ENCODE peak calls at places on chromosomes 7 and 10, in four cellular contexts. M, Q, T and K are unnamed samples.

GRCh38 chr10:97726636-97727178 is 10.2 kb upstream of the ZFYVE27 start:
- DNase-seq in M (no peak), Q (no peak), T (peak), K (no peak)

GRCh38 chr10:69912584-69912983 is 110.9 kb downstream of the COL13A1 start:
- DNase-seq in M (no peak), Q (no peak), T (peak), K (no peak)

GRCh38 chr10:89414146-89414878 is at the start of gene IFIT5:
- DNase-seq in M (peak), Q (peak), T (peak), K (no peak)

GRCh38 chr7:108323305-108323832 is 132.9 kb downstream of the NRCAM start:
- DNase-seq in M (no peak), Q (no peak), T (no peak), K (no peak)

GRCh38 chr10:130729876-130730275 is 581.6 kb downstream of the TCERG1L start:
- DNase-seq in M (no peak), Q (no peak), T (no peak), K (no peak)

GRCh38 chr10:612696-613095 is 76.8 kb downstream of the DIP2C start:
- DNase-seq in M (no peak), Q (no peak), T (no peak), K (no peak)

GRCh38 chr10:30028006-30028441 is 31.4 kb downstream of the JCAD start:
- DNase-seq in M (peak), Q (peak), T (peak), K (no peak)

GRCh38 chr7:20083781-20084180 is 133.4 kb downstream of the MACC1 start:
- DNase-seq in M (no peak), Q (no peak), T (peak), K (no peak)

GRCh38 chr7:95004618-95005282 is 97.4 kb downstream of the PPP1R9A start:
- DNase-seq in M (no peak), Q (peak), T (no peak), K (no peak)

GRCh38 chr7:21300692-21301091 is 127.2 kb upstream of the SP4 start:
- DNase-seq in M (no peak), Q (no peak), T (no peak), K (no peak)

GRCh38 chr10:50407077-50407801 is 155.9 kb upstream of the ASAH2 start:
- DNase-seq in M (no peak), Q (no peak), T (no peak), K (no peak)

GRCh38 chr7:50837965-50838364 is 55.3 kb upstream of the GRB10 start:
- DNase-seq in M (no peak), Q (no peak), T (peak), K (no peak)

GRCh38 chr7:26202019-26202985 is 757 bp downstream of the CBX3 start:
- DNase-seq in M (peak), Q (peak), T (no peak), K (no peak)

GRCh38 chr7:103856929-103857328 is 132.5 kb downstream of the RELN start:
- DNase-seq in M (no peak), Q (no peak), T (no peak), K (no peak)

GRCh38 chr7:16660702-16661464 is 14.9 kb downstream of the BZW2 start:
- DNase-seq in M (no peak), Q (no peak), T (peak), K (no peak)

GRCh38 chr10:123862421-123863188 is 29.0 kb downstream of the CPXM2 start:
- DNase-seq in M (no peak), Q (no peak), T (no peak), K (no peak)

DNA sequence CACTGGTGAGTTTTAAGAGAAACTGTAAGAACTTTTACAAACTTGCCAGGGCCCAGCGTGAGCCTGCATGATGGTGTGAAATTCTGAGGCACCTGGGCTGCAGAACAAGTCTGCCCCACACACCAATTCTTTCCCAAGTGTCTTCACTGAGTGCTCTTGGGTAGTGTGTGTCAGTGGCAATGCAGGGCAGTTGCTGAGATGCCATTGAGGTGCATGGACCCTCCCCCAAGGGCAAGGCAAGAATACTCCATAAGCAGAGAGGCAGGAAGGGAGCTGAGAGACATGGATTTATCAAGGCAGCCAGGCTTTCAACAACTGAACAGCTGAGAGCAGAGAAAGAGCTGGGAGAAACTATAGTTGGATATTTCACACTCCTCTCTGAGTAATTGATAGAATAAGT is 801.2 kb downstream of the GRID1 start:
- DNase-seq in M (no peak), Q (no peak), T (no peak), K (no peak)
- H3K27ac ChIP-seq in M (no peak), Q (no peak), T (peak), K (no peak)

GRCh38 chr10:102451105-102451969 is at the start of gene C10orf95:
- DNase-seq in M (no peak), Q (no peak), T (no peak), K (no peak)

GRCh38 chr10:102455893-102456471 is 4.6 kb upstream of the C10orf95 start:
- DNase-seq in M (no peak), Q (no peak), T (peak), K (no peak)

GRCh38 chr10:102452672-102453340 is 1.5 kb upstream of the C10orf95 start:
- DNase-seq in M (peak), Q (peak), T (peak), K (no peak)

GRCh38 chr10:102450374-102451104 is 804 bp downstream of the C10orf95 start:
- DNase-seq in M (peak), Q (peak), T (peak), K (no peak)

DNA sequence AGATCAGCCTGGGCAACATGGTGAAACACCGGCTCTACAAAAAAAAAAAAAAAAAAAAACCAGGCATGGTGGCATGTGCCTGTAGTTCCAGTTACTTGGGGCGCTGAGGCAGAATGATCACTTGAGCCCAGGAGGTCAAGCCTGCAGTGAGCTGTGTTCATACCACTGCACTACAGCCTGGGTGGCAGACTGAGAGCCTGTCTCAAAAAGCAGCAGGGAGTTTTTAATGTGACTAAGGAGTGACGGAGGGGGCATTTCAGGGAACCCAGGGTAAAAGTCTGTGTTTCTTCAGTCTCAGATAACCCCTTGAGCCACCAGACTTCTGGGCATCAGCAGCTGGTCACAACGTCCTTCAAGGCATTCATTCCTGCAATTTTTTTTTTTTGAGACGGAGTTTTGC is 2.2 kb upstream of the C10orf95 start:
- DNase-seq in M (no peak), Q (no peak), T (no peak), K (no peak)
- H3K27ac ChIP-seq in M (no peak), Q (no peak), T (no peak), K (peak)

DNA sequence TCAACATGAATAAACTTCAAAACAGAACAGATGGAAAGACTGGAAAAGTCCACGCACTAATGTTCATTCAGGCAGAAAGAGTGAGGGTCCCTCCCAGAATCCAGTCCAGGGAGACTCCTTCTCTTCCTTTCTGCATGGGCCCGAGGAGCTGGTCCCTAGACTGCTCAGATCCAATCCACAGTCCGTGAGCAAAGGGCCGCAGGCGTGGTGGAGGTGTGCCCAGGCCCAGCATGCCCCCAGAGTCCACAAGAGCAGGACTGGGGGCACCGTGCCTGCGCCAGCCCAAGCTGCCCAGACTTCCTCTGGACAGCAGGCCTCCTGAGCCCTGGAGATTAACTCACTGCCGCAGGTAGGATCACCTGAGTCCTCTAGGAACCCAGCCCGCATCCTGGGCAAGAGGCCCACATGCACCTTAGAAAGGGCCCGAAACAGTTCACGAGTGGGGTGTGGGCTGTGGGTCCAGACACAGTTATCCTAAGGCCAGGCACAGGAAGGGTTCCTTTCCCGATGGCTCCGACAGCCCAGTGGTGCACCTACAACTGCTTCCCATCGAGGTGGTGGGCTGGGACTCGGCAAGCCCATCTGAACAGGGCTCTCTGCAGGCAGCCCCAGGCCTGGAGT is 531.0 kb downstream of the DNAJB6 start:
- DNase-seq in M (no peak), Q (no peak), T (no peak), K (no peak)
- H3K27ac ChIP-seq in M (no peak), Q (no peak), T (no peak), K (no peak)

GRCh38 chr7:114432627-114433026 is 18.0 kb downstream of the FOXP2 start:
- DNase-seq in M (no peak), Q (no peak), T (no peak), K (no peak)
- H3K27ac ChIP-seq in M (no peak), Q (no peak), T (no peak), K (no peak)

GRCh38 chr10:122424059-122424458 is 30.4 kb upstream of the ARMS2 start:
- DNase-seq in M (no peak), Q (no peak), T (no peak), K (no peak)
- H3K27ac ChIP-seq in M (no peak), Q (no peak), T (no peak), K (no peak)

DNA sequence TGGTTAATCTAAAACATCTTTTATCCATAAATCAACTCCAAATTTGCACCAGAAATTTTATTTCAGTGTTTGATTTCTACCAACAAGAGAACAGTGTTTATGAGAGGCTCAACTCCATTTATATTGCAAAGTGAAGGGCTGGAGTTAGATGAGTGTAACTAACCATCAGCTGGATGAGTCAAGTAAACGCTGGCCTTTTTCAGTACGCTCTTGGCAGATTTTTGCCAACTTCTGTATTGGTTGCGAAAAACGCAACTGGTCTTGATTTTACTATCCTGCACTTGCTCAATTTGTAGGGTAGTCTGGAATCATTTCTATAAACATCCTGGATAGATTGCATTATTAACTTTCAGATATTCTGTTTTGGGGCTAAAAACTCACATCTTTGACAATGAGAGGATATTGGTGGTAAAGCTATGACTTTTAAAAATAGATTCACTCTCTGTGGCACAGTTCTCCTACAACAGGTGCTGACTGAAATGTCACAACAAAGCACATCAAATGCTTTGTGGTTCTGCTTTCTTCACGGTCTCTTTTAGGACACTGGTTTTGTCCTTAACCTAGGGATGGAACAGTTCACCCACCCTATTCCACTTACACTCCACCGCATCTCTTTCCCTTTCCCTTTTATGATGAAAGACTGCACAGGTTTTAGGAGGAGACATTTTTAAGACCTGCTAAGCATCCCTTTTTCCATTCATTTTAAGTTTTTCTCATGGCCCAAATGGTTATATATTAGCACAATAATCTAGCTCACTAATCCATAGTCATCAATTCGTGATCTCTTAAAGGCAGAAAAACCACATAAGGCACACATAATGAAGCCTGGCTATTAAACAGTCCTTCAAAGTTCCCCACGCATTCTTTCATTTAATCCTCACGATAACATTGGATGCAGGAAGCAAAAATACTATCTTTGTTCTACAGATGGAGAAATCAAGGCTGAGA is 12.8 kb downstream of the CACNA2D1 start:
- DNase-seq in M (no peak), Q (no peak), T (peak), K (no peak)
- H3K27ac ChIP-seq in M (no peak), Q (no peak), T (no peak), K (no peak)

GRCh38 chr10:73076361-73077183 is 20.1 kb downstream of the P4HA1 start:
- DNase-seq in M (peak), Q (peak), T (peak), K (no peak)
- H3K27ac ChIP-seq in M (peak), Q (peak), T (peak), K (peak)